ENCODE peak calls at places on chromosome 11, in ten cellular contexts. One of them, this sample, is unnamed.
A peak's percentile ranks its signal among the peaks of the same experiment; 100 is the strongest.

GRCh38 chr11:134667505-134667904 is 255.5 kb upstream of the B3GAT1 start:
- DNase-seq in NCI-H1092: no peak
- DNase-seq in neural progenitor cell: no peak
- DNase-seq in A172: no peak
- DNase-seq in RPMI8226: no peak
- DNase-seq in gastrocnemius medialis: no peak
- DNase-seq in GM12865: no peak
- DNase-seq in germinal center: no peak
- DNase-seq in stimulated activated CD4-positive, alpha-beta T cell treated with anti-CD3 and anti-CD28 coated beads, Interleukin-2, amount 100 ng/mL, for 48 hours: no peak
- DNase-seq in substantia nigra: no peak
- DNase-seq in this sample: no peak

GRCh38 chr11:17443926-17444690 is 32.5 kb downstream of the ABCC8 start:
- DNase-seq in A172: no peak
- DNase-seq in germinal center: no peak
- DNase-seq in stimulated activated CD4-positive, alpha-beta T cell treated with anti-CD3 and anti-CD28 coated beads, Interleukin-2, amount 100 ng/mL, for 48 hours: no peak
- DNase-seq in gastrocnemius medialis: no peak
- DNase-seq in GM12865: no peak
- DNase-seq in RPMI8226: no peak
- DNase-seq in neural progenitor cell: peak; percentile 33
- DNase-seq in NCI-H1092: no peak
- DNase-seq in substantia nigra: no peak
- DNase-seq in this sample: no peak

GRCh38 chr11:62256281-62256680 is 13.7 kb upstream of the SCGB2A2 start:
- DNase-seq in stimulated activated CD4-positive, alpha-beta T cell treated with anti-CD3 and anti-CD28 coated beads, Interleukin-2, amount 100 ng/mL, for 48 hours: no peak
- DNase-seq in gastrocnemius medialis: no peak
- DNase-seq in A172: peak; percentile 7
- DNase-seq in GM12865: no peak
- DNase-seq in neural progenitor cell: no peak
- DNase-seq in substantia nigra: no peak
- DNase-seq in NCI-H1092: no peak
- DNase-seq in RPMI8226: no peak
- DNase-seq in germinal center: no peak
- DNase-seq in this sample: no peak

GRCh38 chr11:66313321-66314185 is 3.3 kb downstream of the CD248 start:
- DNase-seq in neural progenitor cell: peak; percentile 85
- DNase-seq in A172: no peak
- DNase-seq in stimulated activated CD4-positive, alpha-beta T cell treated with anti-CD3 and anti-CD28 coated beads, Interleukin-2, amount 100 ng/mL, for 48 hours: no peak
- DNase-seq in NCI-H1092: no peak
- DNase-seq in gastrocnemius medialis: no peak
- DNase-seq in substantia nigra: no peak
- DNase-seq in GM12865: no peak
- DNase-seq in germinal center: no peak
- DNase-seq in RPMI8226: no peak
- DNase-seq in this sample: no peak

GRCh38 chr11:125790825-125791224 is 2.9 kb downstream of the PATE3 start:
- DNase-seq in germinal center: no peak
- DNase-seq in A172: no peak
- DNase-seq in stimulated activated CD4-positive, alpha-beta T cell treated with anti-CD3 and anti-CD28 coated beads, Interleukin-2, amount 100 ng/mL, for 48 hours: no peak
- DNase-seq in neural progenitor cell: no peak
- DNase-seq in substantia nigra: no peak
- DNase-seq in gastrocnemius medialis: no peak
- DNase-seq in GM12865: no peak
- DNase-seq in RPMI8226: no peak
- DNase-seq in NCI-H1092: no peak
- DNase-seq in this sample: no peak

GRCh38 chr11:83070044-83070877 is 1.4 kb downstream of the RAB30 start:
- DNase-seq in stimulated activated CD4-positive, alpha-beta T cell treated with anti-CD3 and anti-CD28 coated beads, Interleukin-2, amount 100 ng/mL, for 48 hours: no peak
- DNase-seq in neural progenitor cell: peak; percentile 44
- DNase-seq in germinal center: no peak
- DNase-seq in substantia nigra: no peak
- DNase-seq in NCI-H1092: no peak
- DNase-seq in gastrocnemius medialis: no peak
- DNase-seq in A172: peak; percentile 72
- DNase-seq in RPMI8226: no peak
- DNase-seq in GM12865: no peak
- DNase-seq in this sample: no peak

GRCh38 chr11:2518983-2519340 is 74.2 kb downstream of the KCNQ1 start:
- DNase-seq in gastrocnemius medialis: peak; percentile 0
- DNase-seq in germinal center: no peak
- DNase-seq in GM12865: no peak
- DNase-seq in NCI-H1092: no peak
- DNase-seq in RPMI8226: no peak
- DNase-seq in substantia nigra: no peak
- DNase-seq in stimulated activated CD4-positive, alpha-beta T cell treated with anti-CD3 and anti-CD28 coated beads, Interleukin-2, amount 100 ng/mL, for 48 hours: no peak
- DNase-seq in neural progenitor cell: peak; percentile 1
- DNase-seq in A172: no peak
- DNase-seq in this sample: peak; percentile 83

GRCh38 chr11:3609416-3610265 is 32.2 kb downstream of the ART5 start:
- DNase-seq in NCI-H1092: no peak
- DNase-seq in gastrocnemius medialis: no peak
- DNase-seq in neural progenitor cell: peak; percentile 61
- DNase-seq in A172: peak; percentile 59
- DNase-seq in RPMI8226: peak; percentile 48
- DNase-seq in stimulated activated CD4-positive, alpha-beta T cell treated with anti-CD3 and anti-CD28 coated beads, Interleukin-2, amount 100 ng/mL, for 48 hours: peak; percentile 24
- DNase-seq in GM12865: peak; percentile 46
- DNase-seq in substantia nigra: no peak
- DNase-seq in germinal center: peak; percentile 48
- DNase-seq in this sample: peak; percentile 45

GRCh38 chr11:8758619-8759169 is 76.1 kb downstream of the RPL27A start:
- DNase-seq in neural progenitor cell: no peak
- DNase-seq in A172: no peak
- DNase-seq in GM12865: no peak
- DNase-seq in RPMI8226: no peak
- DNase-seq in substantia nigra: no peak
- DNase-seq in germinal center: no peak
- DNase-seq in NCI-H1092: no peak
- DNase-seq in stimulated activated CD4-positive, alpha-beta T cell treated with anti-CD3 and anti-CD28 coated beads, Interleukin-2, amount 100 ng/mL, for 48 hours: no peak
- DNase-seq in gastrocnemius medialis: no peak
- DNase-seq in this sample: no peak

GRCh38 chr11:71930556-71931244 is 1.9 kb downstream of the RNF121 start:
- DNase-seq in A172: no peak
- DNase-seq in gastrocnemius medialis: no peak
- DNase-seq in RPMI8226: no peak
- DNase-seq in stimulated activated CD4-positive, alpha-beta T cell treated with anti-CD3 and anti-CD28 coated beads, Interleukin-2, amount 100 ng/mL, for 48 hours: no peak
- DNase-seq in NCI-H1092: no peak
- DNase-seq in neural progenitor cell: no peak
- DNase-seq in germinal center: no peak
- DNase-seq in substantia nigra: no peak
- DNase-seq in GM12865: peak; percentile 12
- DNase-seq in this sample: no peak